ENCODE peak calls at places on chromosomes 6 and 20, in six cellular contexts. K, I, B, U, O and J are unnamed samples.

GRCh38 chr6:25012657-25013056 is 76.9 kb upstream of the RIPOR2 start:
- DNase-seq in K (peak; percentile 79), I (no peak), B (no peak), U (no peak), O (no peak), J (no peak)

GRCh38 chr6:106966671-106967522 is 7.6 kb downstream of the CD24 start:
- DNase-seq in K (no peak), I (no peak), B (no peak), U (no peak), O (no peak), J (no peak)

GRCh38 chr6:90127589-90127988 is 169.1 kb downstream of the BACH2 start:
- DNase-seq in K (no peak), I (no peak), B (no peak), U (no peak), O (no peak), J (no peak)

GRCh38 chr6:75818061-75818855 is 69.2 kb downstream of the MYO6 start:
- DNase-seq in K (peak; percentile 29), I (no peak), B (no peak), U (no peak), O (no peak), J (no peak)

GRCh38 chr20:46810442-46811327 is 84.0 kb upstream of the EYA2 start:
- DNase-seq in K (no peak), I (no peak), B (no peak), U (peak; percentile 39), O (no peak), J (no peak)

GRCh38 chr6:63573899-63574553 is 1.7 kb downstream of the LOC128125822 start:
- DNase-seq in K (peak; percentile 66), I (no peak), B (peak; percentile 20), U (peak; percentile 68), O (no peak), J (no peak)

GRCh38 chr20:29497261-29497671 is 1760.2 kb upstream of the DEFB115 start:
- DNase-seq in K (peak; percentile 1), I (peak; percentile 13), B (no peak), U (no peak), O (peak; percentile 36), J (no peak)

GRCh38 chr6:161418458-161418945 is 144.6 kb upstream of the AGPAT4 start:
- DNase-seq in K (peak; percentile 89), I (peak; percentile 61), B (peak; percentile 20), U (no peak), O (no peak), J (no peak)

GRCh38 chr6:129812145-129812777 is 48.9 kb downstream of the TMEM244 start:
- DNase-seq in K (peak; percentile 9), I (no peak), B (no peak), U (no peak), O (no peak), J (no peak)

GRCh38 chr6:108671790-108672189 is 111.1 kb downstream of the FOXO3 start:
- DNase-seq in K (no peak), I (no peak), B (no peak), U (no peak), O (no peak), J (no peak)

GRCh38 chr6:74853991-74854390 is 351.9 kb downstream of the COL12A1 start:
- DNase-seq in K (no peak), I (no peak), B (no peak), U (no peak), O (no peak), J (no peak)

GRCh38 chr20:8932192-8933150 is 136.4 kb upstream of the PLCB4 start:
- DNase-seq in K (peak; percentile 67), I (no peak), B (no peak), U (no peak), O (no peak), J (no peak)

GRCh38 chr20:54479138-54479906 is 3.9 kb downstream of the DOK5 start:
- DNase-seq in K (peak; percentile 19), I (no peak), B (no peak), U (no peak), O (no peak), J (no peak)

GRCh38 chr6:129502261-129502660 is 207.7 kb downstream of the ARHGAP18 start:
- DNase-seq in K (peak; percentile 28), I (no peak), B (no peak), U (no peak), O (no peak), J (no peak)

GRCh38 chr20:21548390-21549035 is 34.6 kb upstream of the NKX2-2 start:
- DNase-seq in K (no peak), I (peak; percentile 32), B (no peak), U (no peak), O (no peak), J (no peak)

GRCh38 chr6:104418125-104418524 is 441.6 kb downstream of the HACE1 start:
- DNase-seq in K (no peak), I (no peak), B (no peak), U (no peak), O (no peak), J (no peak)

GRCh38 chr6:56347526-56347925 is 100.1 kb upstream of the COL21A1 start:
- DNase-seq in K (peak; percentile 67), I (no peak), B (no peak), U (no peak), O (no peak), J (no peak)

GRCh38 chr6:145656128-145656527 is 79.2 kb downstream of the EPM2A start:
- DNase-seq in K (peak; percentile 18), I (no peak), B (no peak), U (no peak), O (no peak), J (no peak)

GRCh38 chr6:74447013-74447412 is 751.0 kb downstream of the CD109 start:
- DNase-seq in K (peak; percentile 37), I (peak; percentile 41), B (no peak), U (no peak), O (no peak), J (no peak)

GRCh38 chr6:45472383-45472782 is 94.6 kb upstream of the SUPT3H start:
- DNase-seq in K (peak; percentile 49), I (no peak), B (no peak), U (no peak), O (no peak), J (no peak)

GRCh38 chr6:16314311-16314710 is 75.9 kb downstream of the GMPR start:
- DNase-seq in K (no peak), I (no peak), B (no peak), U (no peak), O (no peak), J (no peak)

GRCh38 chr6:66949191-66949661 is 1242.2 kb upstream of the EYS start:
- DNase-seq in K (no peak), I (no peak), B (no peak), U (no peak), O (no peak), J (no peak)

GRCh38 chr20:61376541-61377231 is 124.6 kb downstream of the CDH4 start:
- DNase-seq in K (no peak), I (no peak), B (no peak), U (no peak), O (no peak), J (no peak)

GRCh38 chr6:91376686-91377085 is 789.8 kb upstream of the MAP3K7 start:
- DNase-seq in K (no peak), I (no peak), B (no peak), U (no peak), O (no peak), J (no peak)

DNA sequence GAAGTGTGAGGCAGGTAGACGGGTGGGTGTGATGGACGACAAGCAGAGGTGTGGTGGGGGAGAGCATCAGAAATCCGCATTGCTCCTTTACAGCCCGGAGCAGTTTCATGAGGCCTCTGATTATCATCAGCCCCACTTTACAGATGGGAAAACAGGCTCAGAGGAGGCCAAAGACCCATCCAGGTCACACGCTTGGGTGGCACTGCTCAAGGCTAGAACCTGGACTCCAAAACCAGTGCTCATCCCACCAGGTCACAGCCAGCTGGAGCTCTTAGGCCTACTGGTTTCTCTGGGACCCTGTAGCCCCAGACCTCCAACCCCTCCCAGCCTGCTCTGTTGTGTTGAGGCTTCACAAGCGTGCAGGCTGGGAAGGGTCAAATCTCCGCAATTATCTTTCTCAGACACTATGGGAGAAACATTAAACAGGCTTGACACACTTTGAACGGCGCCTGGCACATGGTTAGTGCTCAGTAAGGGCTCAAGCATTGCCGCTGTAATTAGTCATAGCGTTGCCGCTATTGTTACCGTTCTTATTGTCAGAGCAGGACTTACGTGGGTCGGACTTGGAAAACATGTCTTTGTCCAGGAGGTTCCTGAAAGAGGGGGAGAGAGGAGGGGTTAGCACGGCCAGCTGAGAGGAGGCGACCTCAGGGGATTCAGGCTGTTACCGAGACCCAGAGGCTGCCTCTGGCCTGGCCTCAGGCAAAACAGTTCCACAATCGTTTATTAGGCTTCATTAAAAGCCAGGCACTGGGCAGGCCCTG is 16.6 kb downstream of the CPNE5 start:
- DNase-seq in K (no peak), I (no peak), B (no peak), U (no peak), O (no peak), J (no peak)
- TF ChIP-seq CTCF in K (no peak), I (no peak), B (no peak), U (no peak), O (no peak), J (no peak)

GRCh38 chr20:52747736-52748135 is 224.4 kb upstream of the TSHZ2 start:
- DNase-seq in K (no peak), I (no peak), B (no peak), U (no peak), O (no peak), J (no peak)
- TF ChIP-seq CTCF in K (no peak), I (no peak), B (peak; percentile 34), U (peak; percentile 58), O (no peak), J (no peak)

GRCh38 chr6:99613705-99614429 is 7.2 kb downstream of the PRDM13 start:
- DNase-seq in K (peak; percentile 31), I (peak; percentile 73), B (no peak), U (no peak), O (peak; percentile 46), J (no peak)

GRCh38 chr6:99614430-99615161 is 8.0 kb downstream of the PRDM13 start:
- DNase-seq in K (peak; percentile 25), I (no peak), B (no peak), U (no peak), O (peak; percentile 51), J (no peak)

GRCh38 chr6:99611148-99611547 is 4.5 kb downstream of the PRDM13 start:
- DNase-seq in K (no peak), I (peak; percentile 79), B (no peak), U (no peak), O (no peak), J (no peak)

GRCh38 chr6:99612551-99613397 is 6.1 kb downstream of the PRDM13 start:
- DNase-seq in K (no peak), I (no peak), B (no peak), U (no peak), O (no peak), J (no peak)

GRCh38 chr6:99613398-99613704 is 6.7 kb downstream of the PRDM13 start:
- DNase-seq in K (peak; percentile 66), I (peak; percentile 81), B (no peak), U (no peak), O (peak; percentile 54), J (peak; percentile 74)
- TF ChIP-seq CTCF in K (no peak), I (peak; percentile 71), B (peak; percentile 66), U (no peak), O (peak; percentile 46), J (peak; percentile 49)

DNA sequence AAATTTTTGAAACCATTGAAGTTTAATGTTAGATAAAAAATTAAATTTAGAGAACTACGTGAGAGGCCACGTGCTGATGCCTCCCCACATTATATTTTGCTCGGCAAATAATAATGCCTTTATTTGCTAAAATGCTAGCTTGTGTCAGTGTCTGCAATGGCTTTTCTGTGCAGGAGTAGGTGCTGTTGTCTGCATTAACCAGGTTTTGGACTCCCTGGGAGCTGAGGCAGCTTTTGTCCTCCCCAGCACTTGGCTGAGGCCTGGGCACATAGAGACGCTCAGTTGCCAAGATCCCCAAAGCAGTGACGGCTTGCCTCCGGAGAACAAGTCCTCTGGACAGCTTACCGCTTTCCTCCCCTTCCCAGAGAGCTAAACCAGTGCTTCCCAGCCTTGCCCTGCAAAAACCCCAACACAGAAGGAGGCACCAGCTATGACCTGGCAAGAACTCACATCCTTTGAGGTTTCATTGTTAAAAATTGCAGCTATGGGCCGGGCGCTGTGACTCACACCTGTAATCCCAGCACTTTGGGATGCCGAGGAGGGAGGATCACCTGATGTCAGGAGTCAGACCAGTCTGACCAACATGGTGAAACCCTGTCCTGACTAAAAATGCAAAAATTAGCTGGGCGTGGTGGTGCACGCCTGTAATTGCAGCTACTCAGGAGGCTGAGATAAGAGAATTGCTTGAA is 59.9 kb downstream of the KAT14 start:
- DNase-seq in K (no peak), I (no peak), B (no peak), U (no peak), O (no peak), J (no peak)
- TF ChIP-seq CTCF in K (no peak), I (no peak), B (no peak), U (no peak), O (no peak), J (no peak)